ENCODE peak calls at places on chromosomes 12 and 14, in four cellular contexts. One of them, this sample, is unnamed.

GRCh38 chr12:100798799-100799198 is 4.2 kb downstream of the ANO4 start:
- DNase-seq in T-helper 17 cell: no peak
- DNase-seq in SK-N-SH: no peak
- DNase-seq in NCI-H2081 treated with DMSO at 0.1 percent for 48 hours: no peak
- DNase-seq in this sample: no peak

GRCh38 chr14:91175296-91175695 is 61.4 kb downstream of the DGLUCY start:
- DNase-seq in SK-N-SH: no peak
- DNase-seq in NCI-H2081 treated with DMSO at 0.1 percent for 48 hours: no peak
- DNase-seq in T-helper 17 cell: no peak
- DNase-seq in this sample: no peak

GRCh38 chr12:56126732-56127239 is 1.3 kb upstream of the ESYT1 start:
- DNase-seq in T-helper 17 cell: no peak
- DNase-seq in NCI-H2081 treated with DMSO at 0.1 percent for 48 hours: no peak
- DNase-seq in SK-N-SH: no peak
- DNase-seq in this sample: no peak

GRCh38 chr14:61593330-61593729 is 102.0 kb upstream of the HIF1A start:
- DNase-seq in NCI-H2081 treated with DMSO at 0.1 percent for 48 hours: no peak
- DNase-seq in SK-N-SH: no peak
- DNase-seq in T-helper 17 cell: no peak
- DNase-seq in this sample: no peak

GRCh38 chr14:36508418-36509051 is 11.5 kb downstream of the NKX2-1 start:
- DNase-seq in SK-N-SH: peak
- DNase-seq in NCI-H2081 treated with DMSO at 0.1 percent for 48 hours: no peak
- DNase-seq in T-helper 17 cell: no peak
- DNase-seq in this sample: peak

GRCh38 chr12:44774815-44775411 is 101.2 kb downstream of the NELL2 start:
- DNase-seq in T-helper 17 cell: peak
- DNase-seq in SK-N-SH: peak
- DNase-seq in NCI-H2081 treated with DMSO at 0.1 percent for 48 hours: no peak
- DNase-seq in this sample: peak

GRCh38 chr12:92503029-92503931 is 199.5 kb upstream of the PLEKHG7 start:
- DNase-seq in SK-N-SH: no peak
- DNase-seq in T-helper 17 cell: no peak
- DNase-seq in NCI-H2081 treated with DMSO at 0.1 percent for 48 hours: no peak
- DNase-seq in this sample: no peak

GRCh38 chr12:113386866-113387566 is 16.7 kb downstream of the SDS start:
- DNase-seq in NCI-H2081 treated with DMSO at 0.1 percent for 48 hours: no peak
- DNase-seq in SK-N-SH: no peak
- DNase-seq in T-helper 17 cell: no peak
- DNase-seq in this sample: peak

GRCh38 chr12:120368789-120369475 is at the start of gene MSI1:
- DNase-seq in NCI-H2081 treated with DMSO at 0.1 percent for 48 hours: no peak
- DNase-seq in SK-N-SH: peak
- DNase-seq in T-helper 17 cell: no peak
- DNase-seq in this sample: peak

GRCh38 chr12:5258498-5258897 is 173.4 kb upstream of the NTF3 start:
- DNase-seq in T-helper 17 cell: no peak
- DNase-seq in SK-N-SH: no peak
- DNase-seq in NCI-H2081 treated with DMSO at 0.1 percent for 48 hours: no peak
- DNase-seq in this sample: no peak

GRCh38 chr12:55955800-55956508 is 9.9 kb downstream of the PMEL start:
- DNase-seq in SK-N-SH: peak
- DNase-seq in T-helper 17 cell: no peak
- DNase-seq in NCI-H2081 treated with DMSO at 0.1 percent for 48 hours: no peak
- DNase-seq in this sample: peak

GRCh38 chr14:96403409-96403808 is 11.5 kb downstream of the AK7 start:
- DNase-seq in NCI-H2081 treated with DMSO at 0.1 percent for 48 hours: no peak
- DNase-seq in T-helper 17 cell: no peak
- DNase-seq in SK-N-SH: no peak
- DNase-seq in this sample: no peak

GRCh38 chr12:27012239-27012981 is 1.8 kb downstream of the TM7SF3 start:
- DNase-seq in SK-N-SH: no peak
- DNase-seq in T-helper 17 cell: no peak
- DNase-seq in NCI-H2081 treated with DMSO at 0.1 percent for 48 hours: no peak
- DNase-seq in this sample: no peak

GRCh38 chr12:88544991-88545684 is 35.1 kb downstream of the KITLG start:
- DNase-seq in NCI-H2081 treated with DMSO at 0.1 percent for 48 hours: no peak
- DNase-seq in T-helper 17 cell: no peak
- DNase-seq in SK-N-SH: no peak
- DNase-seq in this sample: no peak

GRCh38 chr14:48584031-48584430 is 908.6 kb upstream of the MDGA2 start:
- DNase-seq in SK-N-SH: no peak
- DNase-seq in T-helper 17 cell: no peak
- DNase-seq in NCI-H2081 treated with DMSO at 0.1 percent for 48 hours: no peak
- DNase-seq in this sample: no peak

GRCh38 chr12:10310926-10311705 is 3.4 kb downstream of the KLRD1 start:
- DNase-seq in NCI-H2081 treated with DMSO at 0.1 percent for 48 hours: no peak
- DNase-seq in SK-N-SH: no peak
- DNase-seq in T-helper 17 cell: no peak
- DNase-seq in this sample: no peak

GRCh38 chr14:46250113-46250703 is 401.4 kb downstream of the RPL10L start:
- DNase-seq in T-helper 17 cell: no peak
- DNase-seq in NCI-H2081 treated with DMSO at 0.1 percent for 48 hours: no peak
- DNase-seq in SK-N-SH: no peak
- DNase-seq in this sample: peak

GRCh38 chr12:47270782-47271664 is 191.3 kb upstream of the AMIGO2 start:
- DNase-seq in T-helper 17 cell: no peak
- DNase-seq in NCI-H2081 treated with DMSO at 0.1 percent for 48 hours: no peak
- DNase-seq in SK-N-SH: no peak
- DNase-seq in this sample: no peak

GRCh38 chr12:121796855-121797751 is 3.6 kb upstream of the RHOF start:
- DNase-seq in NCI-H2081 treated with DMSO at 0.1 percent for 48 hours: no peak
- DNase-seq in T-helper 17 cell: no peak
- DNase-seq in SK-N-SH: peak
- DNase-seq in this sample: peak

GRCh38 chr14:24298892-24299254 is 707 bp downstream of the DHRS1 start:
- DNase-seq in SK-N-SH: no peak
- DNase-seq in NCI-H2081 treated with DMSO at 0.1 percent for 48 hours: no peak
- DNase-seq in T-helper 17 cell: no peak
- DNase-seq in this sample: no peak

GRCh38 chr12:76880156-76881023 is 1.6 kb upstream of the CSRP2 start:
- DNase-seq in T-helper 17 cell: no peak
- DNase-seq in SK-N-SH: no peak
- DNase-seq in NCI-H2081 treated with DMSO at 0.1 percent for 48 hours: no peak
- DNase-seq in this sample: no peak

GRCh38 chr12:47165934-47166333 is 86.2 kb upstream of the AMIGO2 start:
- DNase-seq in T-helper 17 cell: no peak
- DNase-seq in SK-N-SH: no peak
- DNase-seq in NCI-H2081 treated with DMSO at 0.1 percent for 48 hours: no peak
- DNase-seq in this sample: no peak

GRCh38 chr12:95633671-95634465 is 82.6 kb upstream of the USP44 start:
- DNase-seq in NCI-H2081 treated with DMSO at 0.1 percent for 48 hours: no peak
- DNase-seq in SK-N-SH: no peak
- DNase-seq in T-helper 17 cell: no peak
- DNase-seq in this sample: no peak

GRCh38 chr14:55382483-55382882 is 29.1 kb downstream of the ATG14 start:
- DNase-seq in SK-N-SH: no peak
- DNase-seq in NCI-H2081 treated with DMSO at 0.1 percent for 48 hours: no peak
- DNase-seq in T-helper 17 cell: no peak
- DNase-seq in this sample: no peak

GRCh38 chr12:62799766-62800406 is 135.1 kb downstream of the PPM1H start:
- DNase-seq in T-helper 17 cell: no peak
- DNase-seq in NCI-H2081 treated with DMSO at 0.1 percent for 48 hours: no peak
- DNase-seq in SK-N-SH: no peak
- DNase-seq in this sample: no peak

GRCh38 chr14:36757730-36758286 is 96.1 kb downstream of the PAX9 start:
- DNase-seq in NCI-H2081 treated with DMSO at 0.1 percent for 48 hours: no peak
- DNase-seq in SK-N-SH: no peak
- DNase-seq in T-helper 17 cell: no peak
- DNase-seq in this sample: no peak

GRCh38 chr14:24798911-24799310 is 164.9 kb upstream of the GZMB start:
- DNase-seq in NCI-H2081 treated with DMSO at 0.1 percent for 48 hours: no peak
- DNase-seq in T-helper 17 cell: no peak
- DNase-seq in SK-N-SH: no peak
- DNase-seq in this sample: no peak

GRCh38 chr14:98894600-98894999 is 377.4 kb downstream of the BCL11B start:
- DNase-seq in NCI-H2081 treated with DMSO at 0.1 percent for 48 hours: no peak
- DNase-seq in T-helper 17 cell: no peak
- DNase-seq in SK-N-SH: no peak
- DNase-seq in this sample: no peak

GRCh38 chr12:26158078-26158764 is 33.4 kb upstream of the BHLHE41 start:
- DNase-seq in SK-N-SH: no peak
- DNase-seq in T-helper 17 cell: no peak
- DNase-seq in NCI-H2081 treated with DMSO at 0.1 percent for 48 hours: no peak
- DNase-seq in this sample: no peak

GRCh38 chr14:88256997-88257755 is 65.9 kb downstream of the KCNK10 start:
- DNase-seq in NCI-H2081 treated with DMSO at 0.1 percent for 48 hours: no peak
- DNase-seq in T-helper 17 cell: no peak
- DNase-seq in SK-N-SH: no peak
- DNase-seq in this sample: no peak

GRCh38 chr14:55073856-55074255 is 22.4 kb downstream of the MAPK1IP1L start:
- DNase-seq in T-helper 17 cell: no peak
- DNase-seq in SK-N-SH: no peak
- DNase-seq in NCI-H2081 treated with DMSO at 0.1 percent for 48 hours: no peak
- DNase-seq in this sample: no peak

This sample was measured in D341Med.